ENCODE peak calls at places on chromosomes 13 and 19, in four cellular contexts. U, S, A and Y are unnamed samples.

GRCh38 chr13:109687559-109688448 is 98.6 kb downstream of the IRS2 start:
- DNase-seq in S (no peak), A (no peak), U (no peak), Y (no peak)

GRCh38 chr19:30453768-30454167 is 81.6 kb downstream of the ZNF536 start:
- DNase-seq in S (no peak), U (no peak), A (no peak), Y (no peak)

GRCh38 chr19:38401148-38401547 is 1.7 kb upstream of the FAM98C start:
- DNase-seq in U (peak), S (no peak), A (no peak), Y (no peak)

GRCh38 chr19:6802336-6803035 is 30.0 kb downstream of the VAV1 start:
- DNase-seq in U (no peak), S (peak), A (no peak), Y (no peak)

GRCh38 chr19:31255863-31256600 is 93.2 kb downstream of the TSHZ3 start:
- DNase-seq in S (no peak), U (no peak), A (no peak), Y (no peak)

GRCh38 chr13:63609574-63609973 is 2193.9 kb upstream of the PCDH20 start:
- DNase-seq in U (no peak), A (no peak), S (no peak), Y (no peak)

GRCh38 chr19:35109395-35110112 is 6.1 kb upstream of the FXYD3 start:
- DNase-seq in U (no peak), A (no peak), S (no peak), Y (no peak)

GRCh38 chr19:50932018-50932689 is 20.7 kb downstream of the KLK5 start:
- DNase-seq in U (no peak), A (no peak), S (no peak), Y (no peak)

GRCh38 chr13:90032841-90033493 is 1314.5 kb upstream of the MIR17HG start:
- DNase-seq in U (no peak), S (no peak), A (no peak), Y (no peak)

GRCh38 chr19:8145969-8146368 is 3.4 kb downstream of the FBN3 start:
- DNase-seq in A (no peak), S (no peak), U (no peak), Y (no peak)

GRCh38 chr19:54418030-54418929 is 3.0 kb downstream of the TTYH1 start:
- DNase-seq in U (peak), A (no peak), S (no peak), Y (no peak)

GRCh38 chr19:38142176-38143035 is 81.6 kb downstream of the DPF1 start:
- DNase-seq in S (no peak), U (peak), A (peak), Y (peak)

GRCh38 chr19:8324186-8325050 is 3.1 kb downstream of the RPS28 start:
- DNase-seq in U (no peak), A (no peak), S (no peak), Y (no peak)

GRCh38 chr13:48817166-48817802 is 158.4 kb upstream of the FNDC3A start:
- DNase-seq in S (no peak), U (no peak), A (no peak), Y (no peak)

GRCh38 chr13:65090191-65090590 is 2139.9 kb downstream of the PCDH9 start:
- DNase-seq in S (no peak), U (no peak), A (no peak), Y (no peak)

GRCh38 chr19:29376855-29377354 is 148.9 kb upstream of the VSTM2B start:
- DNase-seq in U (no peak), A (no peak), S (no peak), Y (no peak)

GRCh38 chr13:31042501-31043165 is 110.2 kb downstream of the TEX26 start:
- DNase-seq in U (no peak), A (no peak), S (no peak), Y (no peak)

GRCh38 chr19:591099-591958 is 1.6 kb downstream of the HCN2 start:
- DNase-seq in A (no peak), S (no peak), U (no peak), Y (no peak)

GRCh38 chr19:57171551-57172081 is 4.3 kb upstream of the DUXA start:
- DNase-seq in U (peak), S (no peak), A (peak), Y (no peak)
- TF ChIP-seq SUZ12 in U (no peak), S (no peak), A (no peak), Y (no peak)

DNA sequence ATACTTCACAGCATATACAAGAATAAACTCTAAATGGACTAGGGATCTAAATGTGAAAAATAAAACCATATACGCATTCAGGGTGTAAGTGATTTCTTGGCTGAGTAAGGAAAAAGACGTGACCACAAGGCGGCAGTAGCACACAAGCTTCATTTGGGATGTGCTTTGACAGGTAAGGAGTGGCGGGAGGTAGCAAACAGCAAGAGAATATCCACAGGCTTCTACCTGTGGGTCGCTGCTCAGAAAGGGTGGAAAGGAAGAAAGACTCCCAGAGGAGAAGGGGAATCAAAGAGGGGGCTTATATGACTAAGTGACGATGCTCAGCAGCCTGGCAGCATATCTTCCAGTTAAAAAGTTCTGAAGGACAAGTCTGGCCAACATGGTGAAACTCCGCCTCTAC is 2.5 kb upstream of the ZNF121 start:
- DNase-seq in U (peak), S (peak), A (no peak), Y (peak)
- TF ChIP-seq YY1 in U (no peak), S (peak), A (no peak), Y (no peak)

DNA sequence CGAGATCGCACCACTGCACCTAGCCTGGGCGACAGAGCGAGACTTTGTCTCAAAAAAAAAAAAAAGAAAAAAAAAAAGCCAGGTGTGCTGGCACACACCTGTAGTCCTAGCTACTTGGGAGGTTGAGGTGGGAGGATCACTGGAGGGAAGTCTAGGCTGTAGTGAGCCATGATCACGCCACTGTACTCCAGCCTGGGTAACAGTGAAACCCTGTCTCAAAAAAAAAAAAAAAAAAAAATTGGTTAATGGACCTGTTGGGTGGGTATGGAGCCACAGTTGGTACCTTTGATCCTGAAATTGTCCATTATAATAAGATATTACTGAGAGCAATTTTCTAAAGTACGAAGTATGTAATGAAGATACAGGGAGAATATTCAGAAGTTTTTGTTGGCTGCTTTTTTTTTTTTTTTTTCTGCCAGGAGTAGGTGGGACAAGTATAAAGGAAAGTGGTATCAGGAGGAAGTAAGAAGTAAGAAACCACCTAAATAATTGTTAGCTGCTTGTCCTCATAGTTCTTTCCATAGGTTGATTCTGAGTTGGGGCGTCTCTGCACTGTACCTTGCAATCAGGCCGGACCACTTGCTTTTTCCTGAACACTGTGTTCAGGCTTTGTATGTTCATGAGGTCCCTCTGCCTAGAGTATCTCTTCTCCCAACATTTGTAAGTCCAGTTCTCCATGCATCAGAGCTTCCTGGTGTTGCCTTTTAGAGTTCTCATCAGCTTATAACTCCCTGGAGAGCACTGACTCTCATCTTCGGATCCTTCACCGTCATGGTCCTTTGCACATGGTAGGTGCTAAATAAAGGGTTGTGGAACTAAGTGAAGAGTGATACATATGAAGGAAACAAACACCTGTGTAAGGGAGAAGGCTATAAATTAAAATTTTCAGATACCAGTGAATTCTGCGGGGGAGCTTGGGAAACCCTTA is 31.7 kb downstream of the ARHGAP35 start:
- DNase-seq in U (no peak), S (peak), A (no peak), Y (no peak)
- H3K4me3 ChIP-seq in U (no peak), S (peak), A (no peak), Y (no peak)

GRCh38 chr19:46515879-46516350 is 20.2 kb upstream of the PNMA8B start:
- DNase-seq in S (no peak), A (no peak), U (peak), Y (no peak)

GRCh38 chr19:46520616-46521015 is 24.9 kb upstream of the PNMA8B start:
- DNase-seq in U (no peak), S (no peak), A (no peak), Y (no peak)

GRCh38 chr19:46514589-46515289 is 19.1 kb upstream of the PNMA8B start:
- DNase-seq in S (no peak), A (no peak), U (no peak), Y (no peak)

GRCh38 chr19:46515290-46515609 is 19.6 kb upstream of the PNMA8B start:
- DNase-seq in A (no peak), U (no peak), S (no peak), Y (no peak)

DNA sequence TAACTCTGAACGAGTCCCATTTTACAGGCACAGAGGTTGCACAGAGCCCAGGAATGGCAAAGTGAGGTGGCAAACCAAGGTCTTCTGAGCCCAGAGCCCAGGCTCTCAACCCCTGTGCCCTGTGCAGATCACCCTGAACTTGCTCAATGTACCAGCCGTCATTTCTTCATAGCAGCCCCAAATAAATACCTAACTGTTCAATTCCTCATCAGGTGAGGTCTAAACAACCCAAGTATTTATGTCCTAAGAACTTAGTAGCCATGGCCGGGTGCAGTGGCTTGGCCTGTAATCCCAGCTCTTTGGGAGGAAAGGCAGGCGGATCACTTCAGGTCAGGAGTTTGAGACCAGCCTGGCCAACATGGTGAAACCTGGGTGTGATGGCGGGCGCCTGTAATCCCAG is 21.8 kb upstream of the PNMA8B start:
- DNase-seq in A (no peak), S (no peak), U (no peak), Y (no peak)
- TF ChIP-seq SUZ12 in A (no peak), S (no peak), U (no peak), Y (no peak)

GRCh38 chr13:111371720-111372119 is 51.3 kb downstream of the TEX29 start:
- DNase-seq in S (no peak), A (no peak), U (no peak), Y (no peak)

GRCh38 chr13:111373486-111373885 is 53.0 kb downstream of the TEX29 start:
- DNase-seq in S (no peak), U (no peak), A (no peak), Y (no peak)

GRCh38 chr13:111370570-111371150 is 50.2 kb downstream of the TEX29 start:
- DNase-seq in U (no peak), A (no peak), S (no peak), Y (no peak)

GRCh38 chr13:111371211-111371610 is 50.8 kb downstream of the TEX29 start:
- DNase-seq in S (no peak), U (no peak), A (no peak), Y (no peak)

DNA sequence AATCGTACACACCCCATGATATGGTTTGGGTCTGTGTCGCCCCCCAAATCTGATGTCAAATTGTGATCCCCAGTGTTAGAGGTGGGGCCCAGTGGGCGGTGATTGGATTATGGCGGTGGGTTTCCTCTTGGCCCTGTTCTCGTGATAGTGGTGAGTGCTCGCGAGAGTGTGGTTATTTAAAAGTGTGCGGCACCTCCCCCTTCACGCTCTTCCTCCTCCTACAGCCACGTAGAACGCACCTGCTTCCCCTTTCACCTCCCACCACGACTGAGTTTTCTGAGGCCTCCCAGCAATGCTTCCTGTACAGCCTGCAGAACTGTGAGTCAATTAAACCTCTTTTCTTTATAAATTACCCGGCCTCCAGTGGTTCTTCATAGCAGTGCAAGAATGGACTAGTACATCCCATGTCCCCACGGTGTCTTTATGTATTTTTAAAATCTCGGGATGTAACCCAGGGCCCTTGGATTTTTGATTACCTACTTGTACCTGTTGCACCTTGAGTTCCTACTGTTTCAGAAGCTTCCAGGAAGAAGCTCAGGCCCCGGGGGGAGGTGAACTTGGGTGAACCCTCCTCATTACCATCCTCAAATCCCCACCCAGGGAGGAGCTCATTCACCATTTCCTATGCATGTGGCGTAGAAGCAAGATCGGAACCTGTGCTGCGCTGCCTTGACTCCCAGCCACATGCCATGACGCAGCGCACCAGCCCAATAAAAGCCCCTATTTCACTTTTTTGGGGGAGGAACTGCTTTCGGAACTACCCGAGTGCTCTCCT is 52.4 kb downstream of the TEX29 start:
- DNase-seq in S (no peak), U (no peak), A (no peak), Y (no peak)
- TF ChIP-seq YY1 in S (no peak), U (no peak), A (no peak), Y (no peak)

GRCh38 chr13:96993660-96994029 is 631 bp downstream of the OXGR1 start:
- DNase-seq in U (no peak), S (no peak), A (no peak), Y (no peak)
- H3K4me3 ChIP-seq in U (no peak), S (no peak), A (peak), Y (no peak)

GRCh38 chr13:41615520-41615838 is 158.1 kb downstream of the RGCC start:
- DNase-seq in A (no peak), S (no peak), U (no peak), Y (no peak)
- TF ChIP-seq SUZ12 in A (no peak), S (no peak), U (no peak), Y (no peak)